ENCODE peak calls at places on chromosomes 1 and 21, in ten cellular contexts. T is left ventricle myocardium inferior; W is CD8-positive, alpha-beta T cell; N is mesothelial cell of epicardium; J is cardiac fibroblast; U is A549; L is K562; I is activated B cell treated with CpG ODN at 0.5 μM for 24 hours; E is HCT116; D is mammary epithelial cell. X is an unnamed sample.

GRCh38 chr1:25515033-25515432 is 28.4 kb upstream of the LDLRAP1 start:
- DNase-seq in T (no peak), W (no peak), N (no peak), J (no peak), U (no peak), L (no peak), I (no peak), E (no peak), D (no peak), X (no peak)

GRCh38 chr1:22143065-22143514 is at the start of gene WNT4:
- DNase-seq in T (no peak), W (no peak), N (no peak), J (no peak), U (peak), L (peak), I (peak), E (no peak), D (peak), X (no peak)

GRCh38 chr1:4708853-4709507 is 54.6 kb downstream of the AJAP1 start:
- DNase-seq in T (no peak), W (no peak), N (no peak), J (no peak), U (no peak), L (no peak), I (no peak), E (no peak), D (no peak), X (no peak)

GRCh38 chr1:7104053-7104738 is 318.9 kb downstream of the CAMTA1 start:
- DNase-seq in T (no peak), W (no peak), N (no peak), J (no peak), U (no peak), L (no peak), I (no peak), E (no peak), D (no peak), X (no peak)

GRCh38 chr1:167081594-167081993 is 8.6 kb downstream of the GPA33 start:
- DNase-seq in T (no peak), W (no peak), N (no peak), J (no peak), U (no peak), L (no peak), I (no peak), E (no peak), D (no peak), X (no peak)

GRCh38 chr1:154474802-154475201 is 27.2 kb upstream of the TDRD10 start:
- DNase-seq in T (no peak), W (no peak), N (no peak), J (peak), U (no peak), L (no peak), I (no peak), E (peak), D (peak), X (peak)

GRCh38 chr1:7554343-7555270 is 216.5 kb upstream of the VAMP3 start:
- DNase-seq in T (no peak), W (no peak), N (no peak), J (peak), U (no peak), L (no peak), I (no peak), E (no peak), D (no peak), X (no peak)

GRCh38 chr1:162832470-162832869 is 28.5 kb downstream of the CCDC190 start:
- DNase-seq in T (no peak), W (no peak), N (no peak), J (no peak), U (no peak), L (no peak), I (no peak), E (no peak), D (no peak), X (no peak)

GRCh38 chr1:155048449-155049334 is 2.4 kb upstream of the ADAM15 start:
- DNase-seq in T (no peak), W (no peak), N (no peak), J (no peak), U (no peak), L (no peak), I (no peak), E (no peak), D (no peak), X (no peak)

GRCh38 chr1:81559662-81560350 is 240.9 kb upstream of the ADGRL2 start:
- DNase-seq in T (no peak), W (no peak), N (no peak), J (peak), U (no peak), L (no peak), I (no peak), E (no peak), D (no peak), X (no peak)
- TF ChIP-seq CTCF in T (peak), W (no peak), N (peak), J (peak), U (peak), L (no peak), I (no peak), E (no peak), D (peak), X (peak)

GRCh38 chr1:108316545-108316944 is 72.7 kb upstream of the NBPF4 start:
- DNase-seq in T (no peak), W (no peak), N (no peak), J (peak), U (no peak), L (no peak), I (no peak), E (peak), D (peak), X (peak)
- TF ChIP-seq CTCF in T (no peak), W (no peak), N (no peak), J (peak), U (peak), L (peak), I (no peak), E (peak), D (peak), X (peak)

GRCh38 chr1:52348704-52349301 is 17.2 kb downstream of the CC2D1B start:
- DNase-seq in T (no peak), W (no peak), N (no peak), J (peak), U (no peak), L (no peak), I (no peak), E (no peak), D (peak), X (peak)
- TF ChIP-seq CTCF in T (peak), W (no peak), N (no peak), J (peak), U (peak), L (peak), I (no peak), E (peak), D (peak), X (peak)

DNA sequence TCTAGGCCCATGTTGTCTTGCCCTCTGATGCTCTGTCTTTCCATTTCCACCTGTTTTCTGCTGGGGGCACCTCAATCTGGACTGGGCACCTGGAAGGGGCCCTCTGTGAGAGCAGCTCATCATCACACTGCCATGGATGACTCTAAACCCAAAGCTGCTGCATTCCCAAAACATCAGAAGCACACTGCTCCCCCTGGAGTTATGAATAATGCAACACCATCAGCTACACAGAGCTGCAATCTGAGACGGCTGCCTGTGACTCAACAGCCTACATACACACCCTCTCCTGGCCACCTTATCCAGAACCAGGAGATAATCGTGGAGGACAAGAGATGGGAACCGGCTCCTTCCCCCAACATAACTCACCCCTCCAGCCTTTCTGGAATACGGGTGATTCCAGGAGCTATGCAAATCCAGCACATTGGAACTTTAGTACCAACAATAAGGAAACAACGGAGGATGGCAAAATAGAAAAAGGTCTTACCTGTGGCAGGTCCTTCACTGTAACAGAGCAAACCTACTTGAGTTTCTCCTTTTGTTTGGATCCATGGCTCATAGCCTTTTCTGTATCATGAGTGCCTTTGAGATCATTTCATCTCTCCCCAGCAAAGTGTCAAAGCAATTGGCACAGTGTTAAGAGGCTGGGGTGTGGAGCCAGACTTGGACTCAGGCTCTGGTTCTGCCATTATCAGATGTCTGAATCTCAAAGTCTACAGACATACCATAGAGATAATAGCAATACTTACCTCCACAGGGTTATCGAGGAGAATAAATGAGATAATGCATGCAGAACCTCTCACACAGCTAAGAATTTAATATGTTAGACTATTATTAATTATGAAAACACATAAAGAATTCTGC is 29.3 kb downstream of the AK2 start:
- DNase-seq in T (no peak), W (no peak), N (no peak), J (peak), U (peak), L (peak), I (no peak), E (peak), D (peak), X (peak)
- TF ChIP-seq CTCF in T (peak), W (no peak), N (no peak), J (peak), U (peak), L (peak), I (no peak), E (peak), D (peak), X (peak)

DNA sequence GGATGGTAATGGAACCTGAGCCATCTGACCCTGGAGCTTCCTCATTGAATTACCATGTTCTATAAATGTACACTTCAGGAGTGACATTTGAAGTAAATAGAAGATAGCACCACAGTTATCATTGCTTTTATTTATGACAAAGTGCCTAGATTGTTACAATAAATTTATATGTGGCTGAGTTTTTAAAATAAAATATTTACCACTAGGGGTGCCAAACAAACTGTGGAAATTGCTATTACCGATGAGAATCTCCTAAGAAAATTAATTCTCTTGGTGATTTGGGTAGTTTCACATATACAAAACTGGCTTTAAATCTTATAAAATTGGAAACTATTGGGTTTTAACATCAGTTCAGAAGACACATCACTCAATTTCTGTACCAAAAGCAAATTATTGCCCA is 1.4 kb upstream of the TNR start:
- DNase-seq in T (no peak), W (no peak), N (no peak), J (no peak), U (no peak), L (no peak), I (no peak), E (no peak), D (no peak), X (no peak)
- TF ChIP-seq CTCF in T (no peak), W (no peak), N (peak), J (no peak), U (peak), L (peak), I (no peak), E (no peak), D (peak), X (peak)

DNA sequence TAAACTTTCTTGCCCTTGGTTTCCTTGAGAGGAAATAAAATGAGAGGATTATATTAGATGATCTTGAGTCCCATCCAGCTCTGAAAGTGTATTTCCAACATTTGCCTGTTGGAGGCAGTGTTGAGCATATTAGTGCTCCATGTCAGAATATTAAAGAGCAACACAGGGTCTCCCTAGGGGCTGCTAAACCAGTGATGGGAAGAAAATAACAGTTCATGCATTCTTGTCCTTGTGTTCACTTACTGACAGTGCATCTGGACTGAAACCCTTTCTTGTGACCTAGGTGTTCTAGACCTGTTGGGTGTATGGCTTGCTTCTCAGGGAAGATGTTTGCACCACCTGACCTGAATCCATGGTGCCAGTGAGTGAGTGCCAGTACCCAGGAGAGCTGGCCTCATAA is 124.7 kb upstream of the KIAA0040 start:
- DNase-seq in T (no peak), W (no peak), N (no peak), J (peak), U (no peak), L (peak), I (no peak), E (peak), D (no peak), X (no peak)
- TF ChIP-seq CTCF in T (peak), W (peak), N (peak), J (peak), U (peak), L (peak), I (no peak), E (no peak), D (peak), X (peak)

DNA sequence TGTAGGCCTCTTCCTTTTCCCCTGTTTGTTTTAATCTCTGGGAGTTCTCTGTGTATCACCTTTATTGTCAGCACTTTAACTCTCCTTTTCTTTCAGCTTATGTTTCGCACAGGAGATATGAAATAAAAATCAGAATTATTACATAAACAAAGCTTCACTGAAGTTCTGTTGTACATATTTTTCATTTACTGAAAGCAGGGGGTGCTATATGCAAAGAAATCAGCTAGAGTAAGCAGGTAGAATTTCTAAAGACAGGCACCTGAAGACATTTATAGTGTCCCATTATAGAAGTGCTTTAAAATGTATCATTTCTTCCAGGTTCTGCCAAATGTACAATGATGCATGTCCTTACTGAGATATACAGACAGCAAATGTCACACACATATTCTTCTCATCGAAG is 585.0 kb downstream of the PLA2G4A start:
- DNase-seq in T (no peak), W (no peak), N (no peak), J (peak), U (no peak), L (no peak), I (no peak), E (peak), D (no peak), X (no peak)
- TF ChIP-seq CTCF in T (no peak), W (no peak), N (no peak), J (no peak), U (peak), L (no peak), I (no peak), E (peak), D (peak), X (no peak)

DNA sequence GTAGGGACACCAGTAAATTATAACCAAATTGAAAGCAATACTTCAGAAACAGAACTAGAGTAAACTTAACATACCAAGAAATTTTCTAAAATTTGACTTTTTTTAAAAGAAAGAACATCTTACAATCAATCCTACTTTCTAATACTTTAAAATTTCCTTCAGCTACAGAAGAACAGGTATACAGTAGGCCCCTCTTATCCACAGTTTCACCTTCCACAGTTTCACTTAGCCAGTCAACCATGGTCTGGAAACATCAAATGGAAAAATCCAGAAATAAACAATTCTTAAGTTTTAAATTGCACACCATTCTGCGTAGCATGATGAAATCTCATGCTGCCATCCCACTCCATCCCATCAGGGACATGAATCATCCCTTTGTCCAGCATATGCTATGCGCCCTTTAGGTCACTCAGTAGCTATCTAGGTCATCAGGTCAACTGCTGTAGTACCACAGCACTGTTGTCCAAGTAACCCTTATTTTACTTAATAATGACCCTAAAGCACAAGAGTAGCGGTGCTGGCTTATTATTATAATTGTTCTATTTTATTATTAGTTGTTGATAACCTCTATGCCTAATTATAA is 67.7 kb downstream of the HSF2BP start:
- DNase-seq in T (no peak), W (no peak), N (no peak), J (peak), U (no peak), L (no peak), I (no peak), E (no peak), D (no peak), X (no peak)
- TF ChIP-seq CTCF in T (no peak), W (no peak), N (no peak), J (no peak), U (no peak), L (no peak), I (no peak), E (no peak), D (no peak), X (no peak)

GRCh38 chr1:93678966-93679480 is 2.6 kb downstream of the BCAR3 start:
- DNase-seq in T (no peak), W (no peak), N (no peak), J (peak), U (no peak), L (no peak), I (no peak), E (no peak), D (no peak), X (no peak)

GRCh38 chr1:93681549-93682412 is at the start of gene BCAR3:
- DNase-seq in T (peak), W (no peak), N (peak), J (peak), U (no peak), L (peak), I (peak), E (no peak), D (peak), X (peak)

GRCh38 chr1:93681095-93681548 is 515 bp downstream of the BCAR3 start:
- DNase-seq in T (no peak), W (no peak), N (peak), J (peak), U (no peak), L (no peak), I (no peak), E (no peak), D (no peak), X (no peak)

GRCh38 chr1:93679546-93679945 is 2.1 kb downstream of the BCAR3 start:
- DNase-seq in T (no peak), W (no peak), N (no peak), J (peak), U (no peak), L (no peak), I (no peak), E (no peak), D (no peak), X (no peak)

GRCh38 chr1:93680121-93681094 is 1.2 kb downstream of the BCAR3 start:
- DNase-seq in T (peak), W (no peak), N (peak), J (peak), U (peak), L (peak), I (peak), E (peak), D (peak), X (peak)
- TF ChIP-seq CTCF in T (peak), W (no peak), N (peak), J (peak), U (peak), L (peak), I (no peak), E (no peak), D (peak), X (peak)